ENCODE peak calls at places on chromosomes 16 and 17, in ten cellular contexts. K is glutamatergic neuron, S is left kidney, Z is cardiac muscle cell, B is iPS-NIHi11, I is ascending aorta, F is T-helper 22 cell, C is NCI-H1105, T is 8988T, W is AML-193. V is an unnamed sample.

GRCh38 chr17:68290268-68290954 is 516 bp downstream of the SLC16A6 start:
- DNase-seq in F (peak; percentile 73), T (peak; percentile 36), B (peak; percentile 36), I (no peak), K (peak; percentile 34), Z (no peak), W (peak; percentile 38), S (peak; percentile 58), C (peak; percentile 4), V (peak; percentile 74)

GRCh38 chr17:29588561-29589411 is 662 bp downstream of the GIT1 start:
- DNase-seq in F (no peak), Z (peak; percentile 35), B (peak; percentile 72), T (peak; percentile 49), S (peak; percentile 70), C (no peak), I (no peak), W (no peak), K (peak; percentile 57), V (peak; percentile 82)

GRCh38 chr16:56481468-56482112 is 30.2 kb downstream of the OGFOD1 start:
- DNase-seq in S (peak; percentile 96), C (no peak), F (no peak), T (no peak), K (no peak), B (no peak), Z (no peak), I (no peak), W (no peak), V (no peak)

GRCh38 chr16:88060524-88061219 is 109.4 kb downstream of the BANP start:
- DNase-seq in F (no peak), C (no peak), W (no peak), S (no peak), I (no peak), B (no peak), K (no peak), Z (no peak), T (no peak), V (no peak)

GRCh38 chr16:17828012-17828411 is 357.3 kb upstream of the XYLT1 start:
- DNase-seq in I (no peak), T (no peak), F (no peak), S (no peak), W (no peak), B (no peak), K (no peak), Z (peak; percentile 3), C (no peak), V (no peak)

GRCh38 chr17:77407321-77408277 is 266.8 kb downstream of the SEC14L1 start:
- DNase-seq in C (no peak), Z (no peak), W (no peak), I (no peak), F (no peak), T (no peak), K (no peak), B (no peak), S (no peak), V (no peak)

GRCh38 chr16:4426021-4426684 is 485 bp downstream of the DNAJA3 start:
- DNase-seq in C (no peak), S (no peak), T (no peak), F (no peak), W (peak; percentile 5), Z (peak; percentile 18), I (no peak), B (no peak), K (no peak), V (no peak)

GRCh38 chr16:80369138-80369537 is 171.7 kb upstream of the DYNLRB2 start:
- DNase-seq in W (no peak), K (no peak), F (no peak), Z (no peak), T (no peak), B (no peak), I (no peak), S (no peak), C (no peak), V (no peak)

GRCh38 chr16:31215287-31216115 is 1.4 kb downstream of the PYDC1 start:
- DNase-seq in K (peak; percentile 34), S (peak; percentile 81), Z (peak; percentile 77), W (no peak), T (peak; percentile 98), I (no peak), C (peak; percentile 22), B (peak; percentile 98), F (no peak), V (peak; percentile 58)

GRCh38 chr16:84672276-84673202 is 24.2 kb downstream of the KLHL36 start:
- DNase-seq in F (peak; percentile 51), W (peak; percentile 59), S (peak; percentile 73), K (peak; percentile 88), B (peak; percentile 88), T (peak; percentile 89), I (no peak), Z (peak; percentile 74), C (peak; percentile 35), V (peak; percentile 88)

GRCh38 chr17:17104494-17104893 is 62.2 kb downstream of the MPRIP start:
- DNase-seq in W (no peak), F (no peak), B (no peak), Z (no peak), S (no peak), I (no peak), T (no peak), C (no peak), K (no peak), V (no peak)

GRCh38 chr17:1473841-1474240 is 17.8 kb upstream of the CRK start:
- DNase-seq in C (no peak), B (no peak), S (no peak), K (no peak), W (no peak), T (no peak), Z (no peak), I (no peak), F (no peak), V (no peak)

GRCh38 chr17:8384801-8385335 is 1.9 kb upstream of the RPL26 start:
- DNase-seq in K (no peak), T (no peak), C (no peak), S (peak; percentile 25), F (no peak), W (no peak), I (no peak), B (no peak), Z (peak; percentile 86), V (no peak)

GRCh38 chr17:57557793-57558681 is 187.1 kb downstream of the CCDC182 start:
- DNase-seq in K (no peak), I (no peak), C (no peak), S (peak; percentile 82), T (peak; percentile 53), W (no peak), B (no peak), Z (peak; percentile 79), F (no peak), V (no peak)

GRCh38 chr17:3979276-3979583 is 15.0 kb upstream of the ATP2A3 start:
- DNase-seq in I (no peak), W (no peak), T (no peak), F (no peak), C (no peak), K (no peak), Z (no peak), B (no peak), S (no peak), V (no peak)

GRCh38 chr16:81296631-81297030 is 18.1 kb upstream of the GAN start:
- DNase-seq in I (no peak), B (no peak), W (no peak), K (no peak), S (no peak), T (no peak), F (no peak), C (no peak), Z (no peak), V (no peak)

GRCh38 chr16:76670125-76670857 is 393.1 kb downstream of the CNTNAP4 start:
- DNase-seq in K (no peak), C (no peak), I (no peak), S (no peak), W (no peak), F (no peak), Z (no peak), T (no peak), B (no peak), V (no peak)

V was measured in D341Med.